ENCODE peak calls at places on chromosomes 3 and 15, in ten cellular contexts. S is Ammon's horn; D is H54; N is NCI-H1417; E is LoVo; O is stimulated activated naive CD8-positive, alpha-beta T cell treated with anti-CD3 and anti-CD28 coated beads, Interleukin-15, Interleukin-2, amounts not matched to agents 100 U/mL and 50 U/mL, for 24 hours; H is activated T-cell treated with anti-CD3 and anti-CD28 coated beads, Interleukin-2, amount 50 U/mL, for 48 hours; Y is pancreas; W is mammary epithelial cell; C is activated naive CD4-positive, alpha-beta T cell treated with Interleukin-2 at 50 U/mL for 16 hours. U is an unnamed sample.

GRCh38 chr15:43958894-43959330 is 132.1 kb downstream of the WDR76 start:
- DNase-seq in D (no peak), C (no peak), O (no peak), E (no peak), H (no peak), Y (no peak), N (no peak), W (peak), S (peak), U (no peak)

GRCh38 chr3:100396967-100397366 is 3.9 kb downstream of the TOMM70 start:
- DNase-seq in C (no peak), W (no peak), E (no peak), O (no peak), H (no peak), S (no peak), Y (no peak), D (no peak), N (no peak), U (peak)

GRCh38 chr3:5568451-5568850 is 380.9 kb downstream of the EDEM1 start:
- DNase-seq in N (no peak), D (no peak), S (no peak), E (no peak), W (peak), O (no peak), Y (no peak), H (no peak), C (no peak), U (no peak)

GRCh38 chr3:30286811-30287210 is 319.6 kb upstream of the TGFBR2 start:
- DNase-seq in W (no peak), N (no peak), Y (no peak), E (no peak), H (no peak), O (no peak), S (no peak), D (no peak), C (no peak), U (no peak)

GRCh38 chr15:70476441-70476840 is 286.9 kb downstream of the UACA start:
- DNase-seq in D (no peak), N (no peak), W (no peak), Y (no peak), H (no peak), E (no peak), O (no peak), C (no peak), S (no peak), U (no peak)

GRCh38 chr3:150495563-150496168 is 50.6 kb downstream of the SERP1 start:
- DNase-seq in H (no peak), E (peak), C (no peak), D (no peak), N (peak), Y (no peak), O (peak), W (peak), S (peak), U (no peak)

GRCh38 chr3:140629351-140630137 is 48.3 kb upstream of the TRIM42 start:
- DNase-seq in N (no peak), H (no peak), O (no peak), E (no peak), C (no peak), W (peak), Y (no peak), D (peak), S (peak), U (no peak)

GRCh38 chr3:66142079-66142478 is 78.7 kb upstream of the SLC25A26 start:
- DNase-seq in Y (no peak), C (no peak), W (no peak), O (no peak), S (no peak), N (no peak), E (no peak), H (no peak), D (no peak), U (no peak)

GRCh38 chr15:52636459-52636858 is 42.7 kb downstream of the ATOSA start:
- DNase-seq in H (no peak), O (no peak), W (no peak), S (no peak), C (no peak), E (no peak), Y (no peak), N (no peak), D (no peak), U (no peak)

GRCh38 chr15:55897560-55898336 is 95.7 kb downstream of the NEDD4 start:
- DNase-seq in N (peak), D (no peak), O (peak), Y (peak), E (peak), H (peak), W (peak), C (no peak), S (peak), U (peak)

GRCh38 chr3:159486580-159486979 is 502.1 kb upstream of the IL12A start:
- DNase-seq in N (no peak), C (no peak), E (peak), W (peak), Y (no peak), D (no peak), S (no peak), O (no peak), H (no peak), U (no peak)

GRCh38 chr3:71201939-71202338 is 381.6 kb downstream of the FOXP1 start:
- DNase-seq in C (no peak), S (peak), H (no peak), O (no peak), E (no peak), W (no peak), N (no peak), D (no peak), Y (peak), U (peak)